ENCODE peak calls at places on chromosomes 4 and X, in nine cellular contexts. A is neural progenitor cell, E is AG04450, P is breast epithelium, V is hepatocyte, L is heart right ventricle, B is kidney epithelial cell, N is AG04449, C is right lobe of liver. Q is an unnamed sample.

GRCh38 chr4:26458104-26458503 is 32.2 kb downstream of the CCKAR start:
- DNase-seq in A (no peak), E (peak), P (no peak), V (no peak), L (no peak), B (no peak), N (peak), C (no peak), Q (no peak)

GRCh38 chrX:10414872-10415703 is 205.3 kb downstream of the MID1 start:
- DNase-seq in A (no peak), E (no peak), P (no peak), V (no peak), L (no peak), B (no peak), N (no peak), C (no peak), Q (no peak)

GRCh38 chr4:81604683-81605082 is 133.0 kb upstream of the RASGEF1B start:
- DNase-seq in A (no peak), E (no peak), P (no peak), V (no peak), L (no peak), B (no peak), N (no peak), C (no peak), Q (no peak)

GRCh38 chr4:1216076-1216614 is 32.8 kb downstream of the CTBP1 start:
- DNase-seq in A (no peak), E (no peak), P (no peak), V (no peak), L (no peak), B (no peak), N (no peak), C (no peak), Q (no peak)

GRCh38 chr4:147786031-147786430 is 54.1 kb downstream of the ARHGAP10 start:
- DNase-seq in A (no peak), E (no peak), P (no peak), V (no peak), L (no peak), B (no peak), N (no peak), C (no peak), Q (peak)

GRCh38 chr4:139666735-139667266 is 1.2 kb downstream of the MGST2 start:
- DNase-seq in A (peak), E (no peak), P (peak), V (peak), L (peak), B (peak), N (no peak), C (no peak), Q (peak)

GRCh38 chr4:71026086-71026485 is 32.6 kb downstream of the DCK start:
- DNase-seq in A (no peak), E (peak), P (no peak), V (peak), L (peak), B (peak), N (no peak), C (no peak), Q (peak)

GRCh38 chr4:173242466-173243250 is 74.0 kb downstream of the GALNT7 start:
- DNase-seq in A (peak), E (no peak), P (no peak), V (no peak), L (no peak), B (peak), N (no peak), C (no peak), Q (no peak)

GRCh38 chrX:98357146-98357545 is 1473.4 kb downstream of the RPA4 start:
- DNase-seq in A (no peak), E (no peak), P (no peak), V (no peak), L (no peak), B (no peak), N (no peak), C (no peak), Q (no peak)

GRCh38 chr4:123365412-123365811 is 31.2 kb upstream of the SPRY1 start:
- DNase-seq in A (no peak), E (no peak), P (no peak), V (no peak), L (no peak), B (no peak), N (no peak), C (no peak), Q (no peak)

GRCh38 chr4:76716658-76717057 is 181.3 kb downstream of the SOWAHB start:
- DNase-seq in A (no peak), E (no peak), P (no peak), V (no peak), L (no peak), B (no peak), N (no peak), C (no peak), Q (peak)

GRCh38 chr4:110840221-110840654 is 217.4 kb upstream of the PITX2 start:
- DNase-seq in A (no peak), E (peak), P (no peak), V (no peak), L (no peak), B (no peak), N (no peak), C (no peak), Q (no peak)

GRCh38 chr4:176547005-176547404 is 227.2 kb downstream of the SPCS3 start:
- DNase-seq in A (no peak), E (peak), P (no peak), V (no peak), L (no peak), B (no peak), N (no peak), C (no peak), Q (no peak)

GRCh38 chrX:69015564-69016218 is 149.6 kb downstream of the PJA1 start:
- DNase-seq in A (no peak), E (no peak), P (no peak), V (no peak), L (no peak), B (no peak), N (no peak), C (no peak), Q (no peak)

GRCh38 chrX:8025705-8026104 is 98.5 kb upstream of the PNPLA4 start:
- DNase-seq in A (no peak), E (no peak), P (no peak), V (no peak), L (no peak), B (no peak), N (no peak), C (no peak), Q (no peak)

GRCh38 chr4:122500852-122501501 is 44.5 kb upstream of the IL2 start:
- DNase-seq in A (no peak), E (no peak), P (no peak), V (no peak), L (no peak), B (no peak), N (no peak), C (no peak), Q (peak)

GRCh38 chrX:108584617-108585211 is 145.1 kb downstream of the COL4A5 start:
- DNase-seq in A (peak), E (no peak), P (no peak), V (peak), L (no peak), B (no peak), N (no peak), C (no peak), Q (no peak)

GRCh38 chrX:20361890-20362262 is 95.2 kb upstream of the RPS6KA3 start:
- DNase-seq in A (peak), E (no peak), P (no peak), V (peak), L (no peak), B (peak), N (peak), C (no peak), Q (no peak)

GRCh38 chrX:153689654-153690465 is 2.1 kb downstream of the SLC6A8 start:
- DNase-seq in A (peak), E (no peak), P (no peak), V (no peak), L (no peak), B (no peak), N (no peak), C (peak), Q (no peak)
- TF ChIP-seq CTCF in A (peak), E (no peak), P (no peak), V (no peak), L (no peak), B (peak), N (no peak), C (no peak), Q (no peak)

GRCh38 chr4:154744341-154744948 is 645 bp downstream of the LRAT start:
- DNase-seq in A (peak), E (no peak), P (no peak), V (no peak), L (no peak), B (no peak), N (no peak), C (no peak), Q (no peak)
- H3K4me3 ChIP-seq in A (peak), E (no peak), P (peak), V (peak), L (peak), B (peak), N (no peak), C (peak), Q (no peak)

GRCh38 chrX:66408507-66408906 is 230.4 kb downstream of the EDA2R start:
- DNase-seq in A (no peak), E (no peak), P (no peak), V (no peak), L (no peak), B (no peak), N (no peak), C (no peak), Q (peak)
- TF ChIP-seq CTCF in A (no peak), E (no peak), P (no peak), V (no peak), L (no peak), B (no peak), N (no peak), C (peak), Q (peak)

GRCh38 chrX:25004485-25005032 is 11.2 kb downstream of the ARX start:
- DNase-seq in A (peak), E (no peak), P (no peak), V (no peak), L (no peak), B (no peak), N (no peak), C (no peak), Q (no peak)
- H3K4me3 ChIP-seq in A (peak), E (no peak), P (peak), V (no peak), L (peak), B (no peak), N (peak), C (no peak), Q (no peak)

GRCh38 chrX:140664939-140665338 is 44.6 kb upstream of the LINC00632 start:
- DNase-seq in A (no peak), E (no peak), P (no peak), V (peak), L (no peak), B (no peak), N (no peak), C (no peak), Q (no peak)

GRCh38 chrX:140661657-140662056 is 47.9 kb upstream of the LINC00632 start:
- DNase-seq in A (no peak), E (no peak), P (no peak), V (no peak), L (no peak), B (no peak), N (no peak), C (no peak), Q (no peak)
- TF ChIP-seq CTCF in A (peak), E (no peak), P (no peak), V (peak), L (no peak), B (no peak), N (no peak), C (peak), Q (peak)

DNA sequence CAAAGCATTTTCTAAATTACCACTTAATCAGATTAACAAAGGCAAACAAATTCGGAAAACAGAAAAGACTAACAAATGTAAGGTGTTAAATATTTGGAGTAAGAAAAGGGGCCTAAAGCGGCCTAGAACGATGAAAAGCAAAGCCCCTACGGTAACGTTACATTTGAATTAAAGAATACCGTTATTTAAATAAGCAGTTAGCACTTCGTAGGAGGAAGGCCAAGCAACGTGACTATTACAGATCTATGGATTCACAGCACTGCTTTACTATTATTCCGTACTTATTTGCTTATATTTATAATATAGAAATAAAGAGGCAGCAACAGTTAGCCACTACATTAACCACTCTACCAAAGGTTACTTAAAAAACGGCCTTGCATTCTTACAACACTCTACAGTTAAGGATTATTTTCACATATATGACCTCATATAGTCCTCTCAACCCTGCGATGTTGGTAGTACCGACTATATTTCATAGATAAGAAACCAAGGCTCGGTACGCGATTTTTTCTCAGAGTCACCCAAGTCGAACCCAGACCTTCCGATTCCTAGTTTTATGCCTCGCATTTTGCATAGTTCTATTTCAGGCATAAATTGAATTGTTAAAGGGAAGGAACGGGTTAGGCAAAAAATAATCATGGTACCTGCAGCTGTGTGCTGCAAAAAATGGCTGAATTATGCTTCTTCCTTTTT is 2.9 kb downstream of the KLHL15 start:
- DNase-seq in A (peak), E (no peak), P (no peak), V (peak), L (no peak), B (no peak), N (no peak), C (no peak), Q (no peak)
- H3K4me3 ChIP-seq in A (peak), E (peak), P (peak), V (peak), L (peak), B (peak), N (peak), C (peak), Q (peak)

DNA sequence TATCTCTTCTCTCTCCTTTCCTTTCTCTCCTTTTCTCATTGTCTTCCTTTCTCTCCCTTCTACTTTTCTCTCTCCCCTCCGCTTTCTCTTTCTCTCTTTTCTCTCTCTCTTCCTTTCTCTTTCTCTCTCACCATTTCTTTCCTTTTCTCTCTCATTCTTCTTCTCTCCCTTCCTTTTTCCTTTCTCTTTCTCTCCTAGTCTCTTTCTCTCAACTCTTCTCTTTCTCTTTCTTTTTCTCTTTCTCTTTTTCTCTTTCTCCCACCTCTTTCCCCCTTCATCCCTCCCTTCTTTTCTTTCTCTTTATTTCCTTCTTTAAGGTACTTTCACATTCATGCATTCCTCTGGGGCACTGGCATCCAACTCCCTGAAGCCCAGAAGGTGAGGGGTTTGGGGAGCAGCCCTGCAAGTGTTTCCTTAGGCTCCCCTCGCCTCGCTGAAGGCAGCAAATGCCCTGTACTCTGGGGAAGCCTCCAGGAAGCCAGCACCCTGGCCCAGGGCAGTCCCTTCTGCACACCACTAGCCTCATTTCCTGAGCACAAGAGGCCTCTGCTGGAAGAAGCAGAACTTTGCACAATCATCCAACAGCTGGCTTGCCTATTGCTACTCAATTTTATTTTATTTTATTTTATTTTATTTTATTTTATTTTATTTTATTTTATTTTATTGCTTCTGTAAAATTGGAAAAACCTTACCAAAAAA is 124.2 kb downstream of the NFKB1 start:
- DNase-seq in A (peak), E (no peak), P (no peak), V (peak), L (no peak), B (no peak), N (no peak), C (no peak), Q (no peak)
- TF ChIP-seq CTCF in A (peak), E (peak), P (no peak), V (peak), L (peak), B (peak), N (no peak), C (peak), Q (peak)